ENCODE peak calls at places on chromosomes 11 and 22, in four cellular contexts. S is Calu3, H is SK-N-SH, U is HL-60. Y is an unnamed sample.

GRCh38 chr22:49590381-49590780 is 237.3 kb downstream of the BRD1 start:
- DNase-seq in S (no peak), H (no peak), U (no peak), Y (no peak)

GRCh38 chr11:21811572-21811971 is 381.3 kb upstream of the ANO5 start:
- DNase-seq in S (no peak), U (no peak), H (no peak), Y (peak; percentile 55)

GRCh38 chr22:21044931-21045584 is 688 bp upstream of the LRRC74B start:
- DNase-seq in U (peak; percentile 26), H (peak; percentile 64), S (peak; percentile 39), Y (peak; percentile 89)

GRCh38 chr22:42214625-42215415 is 55.6 kb downstream of the TCF20 start:
- DNase-seq in U (no peak), H (no peak), S (no peak), Y (peak; percentile 72)

GRCh38 chr11:19715373-19715772 is 2.7 kb downstream of the NAV2 start:
- DNase-seq in S (peak; percentile 36), U (no peak), H (no peak), Y (no peak)

GRCh38 chr11:6572215-6572614 is 31.2 kb downstream of the RRP8 start:
- DNase-seq in H (no peak), U (no peak), S (no peak), Y (no peak)

GRCh38 chr22:49668402-49668801 is 159.3 kb downstream of the BRD1 start:
- DNase-seq in U (no peak), H (no peak), S (no peak), Y (no peak)

GRCh38 chr22:50611341-50612060 is 10.9 kb downstream of the MAPK8IP2 start:
- DNase-seq in U (no peak), S (no peak), H (no peak), Y (no peak)

GRCh38 chr11:78532991-78533861 is 41.4 kb downstream of the NARS2 start:
- DNase-seq in S (no peak), H (no peak), U (no peak), Y (no peak)

GRCh38 chr11:34706709-34707461 is 86.0 kb downstream of the EHF start:
- DNase-seq in U (no peak), H (no peak), S (no peak), Y (no peak)

GRCh38 chr22:39234867-39235687 is 9.7 kb downstream of the PDGFB start:
- DNase-seq in U (no peak), S (no peak), H (no peak), Y (no peak)

GRCh38 chr11:106152013-106152412 is 74.6 kb downstream of the AASDHPPT start:
- DNase-seq in U (no peak), H (no peak), S (peak; percentile 0), Y (no peak)

GRCh38 chr11:107359701-107360100 is 97.9 kb downstream of the CWF19L2 start:
- DNase-seq in U (no peak), S (no peak), H (no peak), Y (no peak)

GRCh38 chr11:11843233-11843632 is 1.5 kb downstream of the USP47 start:
- DNase-seq in H (no peak), U (no peak), S (no peak), Y (no peak)

GRCh38 chr11:4926607-4927006 is 2.5 kb upstream of the OR51G1 start:
- DNase-seq in U (no peak), S (no peak), H (no peak), Y (no peak)

GRCh38 chr11:57513911-57514537 is 1.5 kb downstream of the SLC43A1 start:
- DNase-seq in H (peak; percentile 72), U (peak; percentile 69), S (peak; percentile 43), Y (peak; percentile 36)

GRCh38 chr11:46353706-46354105 is 6.4 kb downstream of the DGKZ start:
- DNase-seq in S (no peak), U (no peak), H (no peak), Y (no peak)

GRCh38 chr22:36145881-36146280 is 14.7 kb downstream of the APOL3 start:
- DNase-seq in S (no peak), U (no peak), H (no peak), Y (no peak)

GRCh38 chr22:20000246-20001081 is 16.2 kb downstream of the ARVCF start:
- DNase-seq in H (peak; percentile 64), U (no peak), S (no peak), Y (peak; percentile 73)

GRCh38 chr22:25495286-25495685 is 69.2 kb upstream of the GRK3 start:
- DNase-seq in U (no peak), H (no peak), S (no peak), Y (peak; percentile 71)

GRCh38 chr22:36374603-36375024 is 13.2 kb downstream of the MYH9 start:
- DNase-seq in S (peak; percentile 80), U (peak; percentile 59), H (no peak), Y (no peak)

GRCh38 chr11:1660025-1660867 is 30.7 kb downstream of the KRTAP5-5 start:
- DNase-seq in S (no peak), H (peak; percentile 52), U (no peak), Y (no peak)

GRCh38 chr11:82047200-82047599 is 686.5 kb downstream of the FAM181B start:
- DNase-seq in U (no peak), S (no peak), H (no peak), Y (no peak)

GRCh38 chr11:15697437-15698236 is 582.9 kb downstream of the INSC start:
- DNase-seq in U (no peak), H (no peak), S (no peak), Y (no peak)

GRCh38 chr11:114315749-114316368 is 19.7 kb downstream of the NNMT start:
- DNase-seq in S (no peak), H (no peak), U (no peak), Y (no peak)

GRCh38 chr11:28899706-28900105 is 791.5 kb downstream of the METTL15 start:
- DNase-seq in U (no peak), H (no peak), S (no peak), Y (no peak)

GRCh38 chr11:63427971-63428508 is 58.5 kb downstream of the SLC22A9 start:
- DNase-seq in H (no peak), S (no peak), U (no peak), Y (no peak)

GRCh38 chr22:48627203-48627602 is 1200.5 kb downstream of the BRD1 start:
- DNase-seq in H (peak; percentile 70), U (no peak), S (no peak), Y (no peak)

GRCh38 chr11:77602385-77603105 is 12.8 kb downstream of the AQP11 start:
- DNase-seq in S (no peak), H (no peak), U (no peak), Y (no peak)

GRCh38 chr11:119992171-119993051 is 145.5 kb downstream of the TRIM29 start:
- DNase-seq in U (no peak), H (no peak), S (no peak), Y (no peak)

GRCh38 chr11:83371489-83371888 is 85.3 kb upstream of the CCDC90B start:
- DNase-seq in H (no peak), S (no peak), U (no peak), Y (no peak)

GRCh38 chr11:83364500-83365059 is 78.4 kb upstream of the CCDC90B start:
- DNase-seq in U (no peak), H (no peak), S (no peak), Y (no peak)

GRCh38 chr11:83363280-83363679 is 77.1 kb upstream of the CCDC90B start:
- DNase-seq in U (no peak), S (no peak), H (no peak), Y (no peak)

GRCh38 chr11:83361831-83362230 is 75.7 kb upstream of the CCDC90B start:
- DNase-seq in U (no peak), S (no peak), H (no peak), Y (no peak)

DNA sequence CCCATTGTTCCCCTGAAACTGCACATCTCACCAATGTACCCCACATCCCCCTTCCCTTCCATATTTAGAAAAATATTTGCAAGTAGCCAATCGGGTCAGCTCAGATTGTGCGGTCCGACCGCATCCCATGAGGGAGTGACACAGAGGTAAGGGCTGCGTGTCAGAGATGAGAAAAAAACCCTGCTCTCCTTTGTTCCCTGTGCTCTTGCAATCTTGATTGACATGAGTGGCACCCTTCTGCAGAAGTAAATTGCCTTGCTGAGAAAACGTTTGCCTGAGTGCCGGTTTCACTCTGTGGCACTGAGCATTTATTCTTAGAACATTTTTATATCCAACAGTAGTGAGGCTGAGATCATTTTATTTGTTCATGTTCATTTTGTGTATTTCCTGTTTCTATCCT is 81.6 kb upstream of the CCDC90B start:
- DNase-seq in U (no peak), H (no peak), S (no peak), Y (no peak)
- TF ChIP-seq CTCF in U (no peak), H (no peak), S (no peak), Y (no peak)

GRCh38 chr11:61892085-61892370 is 683 bp upstream of the FADS3 start:
- DNase-seq in U (no peak), H (no peak), S (no peak), Y (no peak)
- TF ChIP-seq CTCF in U (no peak), H (no peak), S (no peak), Y (no peak)

GRCh38 chr11:117945047-117945820 is 16.0 kb upstream of the TMPRSS13 start:
- DNase-seq in S (no peak), U (no peak), H (peak; percentile 45), Y (no peak)
- TF ChIP-seq CTCF in S (no peak), U (no peak), H (no peak), Y (peak; percentile 49)

GRCh38 chr11:124071622-124071948 is 30.5 kb upstream of the OR10G7 start:
- DNase-seq in H (no peak), S (no peak), U (no peak), Y (no peak)

GRCh38 chr11:124070906-124071621 is 29.9 kb upstream of the OR10G7 start:
- DNase-seq in S (peak; percentile 54), U (peak; percentile 78), H (peak; percentile 68), Y (peak; percentile 60)

GRCh38 chr11:124072147-124072546 is 31.0 kb upstream of the OR10G7 start:
- DNase-seq in S (no peak), U (no peak), H (no peak), Y (no peak)

GRCh38 chr11:124068711-124069110 is 27.6 kb upstream of the OR10G7 start:
- DNase-seq in H (no peak), S (no peak), U (no peak), Y (no peak)

GRCh38 chr11:124069429-124070401 is 28.6 kb upstream of the OR10G7 start:
- DNase-seq in H (peak; percentile 50), S (peak; percentile 47), U (peak; percentile 62), Y (peak; percentile 76)
- TF ChIP-seq CTCF in H (peak; percentile 67), S (no peak), U (peak; percentile 39), Y (peak; percentile 87)

DNA sequence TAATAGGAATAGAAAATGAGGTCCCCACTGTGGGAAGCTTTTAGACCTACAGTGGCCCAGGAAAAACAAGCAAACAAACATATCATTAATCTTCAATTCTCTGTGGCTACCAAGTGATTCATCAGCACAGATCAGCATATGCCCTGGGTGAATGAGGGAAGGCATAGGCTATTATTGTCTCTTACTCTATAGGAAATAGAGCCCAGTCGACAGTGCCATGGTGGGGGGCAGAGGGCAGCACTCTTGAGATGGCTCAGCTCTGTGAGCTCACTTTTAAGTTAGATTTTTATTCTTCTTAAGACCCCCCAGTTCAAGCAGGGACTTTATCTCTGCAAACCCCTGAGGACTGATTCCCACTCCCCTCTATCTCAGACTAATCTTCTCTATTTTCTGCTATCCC is 9.5 kb upstream of the FEZ1 start:
- DNase-seq in S (no peak), U (no peak), H (no peak), Y (no peak)
- TF ChIP-seq CTCF in S (no peak), U (no peak), H (no peak), Y (no peak)

Y was measured in BE2C.